ENCODE peak calls at places on chromosomes 6 and 20, in five cellular contexts. O is AML-193, D is HEK293T, V is iris pigment epithelial cell, H is NCI-H2081. Z is an unnamed sample.
A peak's percentile ranks its signal among the peaks of the same experiment; 100 is the strongest.

GRCh38 chr6:125258651-125259353 is 43.0 kb downstream of the HDDC2 start:
- DNase-seq in O (peak; percentile 82), D (no peak), V (peak; percentile 65), H (no peak), Z (no peak)

GRCh38 chr6:43081043-43081442 is 4.9 kb downstream of the PTK7 start:
- DNase-seq in O (no peak), D (no peak), V (no peak), H (no peak), Z (no peak)

GRCh38 chr6:77502966-77503365 is 39.7 kb upstream of the HTR1B start:
- DNase-seq in O (no peak), D (no peak), V (peak; percentile 52), H (no peak), Z (no peak)

GRCh38 chr6:151291145-151292055 is 51.6 kb downstream of the AKAP12 start:
- DNase-seq in O (no peak), D (no peak), V (peak; percentile 90), H (no peak), Z (no peak)

GRCh38 chr6:18241208-18241836 is 23.0 kb downstream of the DEK start:
- DNase-seq in O (no peak), D (no peak), V (no peak), H (no peak), Z (no peak)

GRCh38 chr20:23331951-23332350 is 18.6 kb upstream of the NXT1 start:
- DNase-seq in O (no peak), D (no peak), V (peak; percentile 26), H (no peak), Z (no peak)

GRCh38 chr20:23303325-23304102 is 47.1 kb upstream of the NXT1 start:
- DNase-seq in O (no peak), D (no peak), V (no peak), H (no peak), Z (no peak)

GRCh38 chr20:31841928-31842327 is 3.5 kb downstream of the FOXS1 start:
- DNase-seq in O (no peak), D (no peak), V (peak; percentile 75), H (no peak), Z (peak; percentile 19)

GRCh38 chr6:89729818-89730217 is 89.8 kb downstream of the MDN1 start:
- DNase-seq in O (no peak), D (no peak), V (no peak), H (no peak), Z (no peak)

GRCh38 chr6:12962995-12963394 is 246.4 kb downstream of the PHACTR1 start:
- DNase-seq in O (peak; percentile 91), D (no peak), V (peak; percentile 50), H (no peak), Z (peak; percentile 22)

GRCh38 chr6:44226368-44227137 is 3.2 kb downstream of the SLC29A1 start:
- DNase-seq in O (peak; percentile 41), D (no peak), V (no peak), H (no peak), Z (no peak)

GRCh38 chr20:57458400-57459160 is 66.4 kb downstream of the CTCFL start:
- DNase-seq in O (no peak), D (no peak), V (no peak), H (no peak), Z (peak; percentile 33)

GRCh38 chr6:16184129-16184528 is 54.3 kb upstream of the GMPR start:
- DNase-seq in O (peak; percentile 82), D (no peak), V (peak; percentile 20), H (peak; percentile 28), Z (peak; percentile 26)

GRCh38 chr20:24382775-24383174 is 86.7 kb upstream of the SYNDIG1 start:
- DNase-seq in O (no peak), D (no peak), V (no peak), H (no peak), Z (no peak)

GRCh38 chr6:25086500-25087091 is 150.8 kb upstream of the RIPOR2 start:
- DNase-seq in O (no peak), D (no peak), V (no peak), H (no peak), Z (no peak)

GRCh38 chr6:166737231-166737630 is 110.2 kb upstream of the RPS6KA2 start:
- DNase-seq in O (no peak), D (no peak), V (no peak), H (no peak), Z (no peak)

GRCh38 chr6:126650931-126651330 is 311.0 kb downstream of the CENPW start:
- DNase-seq in O (no peak), D (no peak), V (peak; percentile 20), H (no peak), Z (peak; percentile 33)

GRCh38 chr6:147586044-147586443 is 77.6 kb downstream of the SAMD5 start:
- DNase-seq in O (no peak), D (no peak), V (peak; percentile 39), H (peak; percentile 66), Z (no peak)

GRCh38 chr6:84258268-84258667 is 30.8 kb upstream of the CEP162 start:
- DNase-seq in O (no peak), D (no peak), V (no peak), H (no peak), Z (no peak)

GRCh38 chr20:17197041-17197440 is 29.8 kb upstream of the PCSK2 start:
- DNase-seq in O (no peak), D (no peak), V (no peak), H (no peak), Z (no peak)

GRCh38 chr6:167157414-167157813 is 366 bp downstream of the GPR31 start:
- DNase-seq in O (no peak), D (no peak), V (no peak), H (no peak), Z (no peak)

GRCh38 chr6:156563710-156564109 is 213.5 kb upstream of the ARID1B start:
- DNase-seq in O (no peak), D (no peak), V (no peak), H (peak; percentile 90), Z (no peak)

GRCh38 chr20:10711903-10712373 is 38.1 kb upstream of the JAG1 start:
- DNase-seq in O (no peak), D (no peak), V (no peak), H (no peak), Z (no peak)

GRCh38 chr6:20252311-20252710 is 40.0 kb upstream of the MBOAT1 start:
- DNase-seq in O (no peak), D (no peak), V (no peak), H (no peak), Z (no peak)

GRCh38 chr20:25632940-25633790 is 9.4 kb upstream of the NANP start:
- DNase-seq in O (no peak), D (no peak), V (no peak), H (no peak), Z (no peak)

GRCh38 chr6:148727104-148727503 is 19.7 kb upstream of the UST start:
- DNase-seq in O (no peak), D (no peak), V (no peak), H (no peak), Z (no peak)

GRCh38 chr6:41187924-41188886 is 12.7 kb downstream of the TREML2 start:
- DNase-seq in O (no peak), D (no peak), V (no peak), H (peak; percentile 3), Z (no peak)

GRCh38 chr20:51417745-51418529 is 124.6 kb downstream of the NFATC2 start:
- DNase-seq in O (no peak), D (no peak), V (no peak), H (no peak), Z (no peak)

GRCh38 chr6:158559895-158560786 is at the start of gene TMEM181:
- DNase-seq in O (peak; percentile 76), D (peak; percentile 92), V (peak; percentile 86), H (peak; percentile 79), Z (peak; percentile 87)

GRCh38 chr20:51095755-51096509 is 73.0 kb upstream of the KCNG1 start:
- DNase-seq in O (no peak), D (no peak), V (no peak), H (peak; percentile 83), Z (no peak)

GRCh38 chr6:43709654-43710303 is 22.2 kb upstream of the MRPS18A start:
- DNase-seq in O (no peak), D (no peak), V (peak; percentile 24), H (no peak), Z (no peak)

GRCh38 chr6:136820541-136820940 is 1.9 kb upstream of the PEX7 start:
- DNase-seq in O (no peak), D (no peak), V (no peak), H (no peak), Z (no peak)

GRCh38 chr6:5123296-5124135 is 38.4 kb downstream of the PPP1R3G start:
- DNase-seq in O (no peak), D (no peak), V (no peak), H (no peak), Z (no peak)

GRCh38 chr20:8589956-8590355 is 457.9 kb downstream of the PLCB1 start:
- DNase-seq in O (no peak), D (no peak), V (peak; percentile 10), H (no peak), Z (peak; percentile 22)